ENCODE peak calls at places on chromosomes 16 and 17, in eight cellular contexts. One of them, this sample, is unnamed.

GRCh38 chr17:29149431-29150064 is 30.6 kb downstream of the MYO18A start:
- DNase-seq in neural progenitor cell: no peak
- DNase-seq in KG1: no peak
- DNase-seq in posterior cingulate gyrus: no peak
- DNase-seq in NCI-H774: no peak
- DNase-seq in retinal pigment epithelial cell: no peak
- DNase-seq in A549: no peak
- DNase-seq in prostate gland: peak; percentile 48
- DNase-seq in this sample: no peak

GRCh38 chr16:73002836-73003235 is 45.1 kb downstream of the ZFHX3 start:
- DNase-seq in neural progenitor cell: no peak
- DNase-seq in KG1: no peak
- DNase-seq in posterior cingulate gyrus: no peak
- DNase-seq in NCI-H774: no peak
- DNase-seq in retinal pigment epithelial cell: no peak
- DNase-seq in A549: no peak
- DNase-seq in prostate gland: no peak
- DNase-seq in this sample: no peak

GRCh38 chr17:67525239-67526135 is 148.4 kb downstream of the PITPNC1 start:
- DNase-seq in neural progenitor cell: no peak
- DNase-seq in KG1: no peak
- DNase-seq in posterior cingulate gyrus: no peak
- DNase-seq in NCI-H774: peak; percentile 92
- DNase-seq in retinal pigment epithelial cell: no peak
- DNase-seq in A549: no peak
- DNase-seq in prostate gland: no peak
- DNase-seq in this sample: no peak

GRCh38 chr17:36117505-36118382 is 14.1 kb downstream of the CCL4 start:
- DNase-seq in neural progenitor cell: peak; percentile 21
- DNase-seq in KG1: no peak
- DNase-seq in posterior cingulate gyrus: no peak
- DNase-seq in NCI-H774: no peak
- DNase-seq in retinal pigment epithelial cell: no peak
- DNase-seq in A549: no peak
- DNase-seq in prostate gland: no peak
- DNase-seq in this sample: no peak

GRCh38 chr17:34156741-34157589 is 98.1 kb upstream of the CCL2 start:
- DNase-seq in neural progenitor cell: peak; percentile 75
- DNase-seq in KG1: no peak
- DNase-seq in posterior cingulate gyrus: no peak
- DNase-seq in NCI-H774: no peak
- DNase-seq in retinal pigment epithelial cell: no peak
- DNase-seq in A549: no peak
- DNase-seq in prostate gland: no peak
- DNase-seq in this sample: no peak

GRCh38 chr16:85988723-85989313 is 89.9 kb downstream of the IRF8 start:
- DNase-seq in neural progenitor cell: no peak
- DNase-seq in KG1: no peak
- DNase-seq in posterior cingulate gyrus: no peak
- DNase-seq in NCI-H774: no peak
- DNase-seq in retinal pigment epithelial cell: no peak
- DNase-seq in A549: no peak
- DNase-seq in prostate gland: no peak
- DNase-seq in this sample: no peak

GRCh38 chr16:27427538-27427937 is 25.6 kb downstream of the IL21R start:
- DNase-seq in neural progenitor cell: no peak
- DNase-seq in KG1: no peak
- DNase-seq in posterior cingulate gyrus: no peak
- DNase-seq in NCI-H774: no peak
- DNase-seq in retinal pigment epithelial cell: no peak
- DNase-seq in A549: no peak
- DNase-seq in prostate gland: no peak
- DNase-seq in this sample: no peak

GRCh38 chr16:51651061-51651466 is 500.0 kb upstream of the SALL1 start:
- DNase-seq in neural progenitor cell: peak; percentile 61
- DNase-seq in KG1: no peak
- DNase-seq in posterior cingulate gyrus: peak; percentile 10
- DNase-seq in NCI-H774: no peak
- DNase-seq in retinal pigment epithelial cell: no peak
- DNase-seq in A549: no peak
- DNase-seq in prostate gland: no peak
- DNase-seq in this sample: no peak

GRCh38 chr17:68498479-68499326 is 13.5 kb upstream of the PRKAR1A start:
- DNase-seq in neural progenitor cell: no peak
- DNase-seq in KG1: no peak
- DNase-seq in posterior cingulate gyrus: no peak
- DNase-seq in NCI-H774: no peak
- DNase-seq in retinal pigment epithelial cell: no peak
- DNase-seq in A549: no peak
- DNase-seq in prostate gland: no peak
- DNase-seq in this sample: no peak

GRCh38 chr16:10368984-10369551 is 16.8 kb upstream of the ATF7IP2 start:
- DNase-seq in neural progenitor cell: peak; percentile 48
- DNase-seq in KG1: no peak
- DNase-seq in posterior cingulate gyrus: no peak
- DNase-seq in NCI-H774: no peak
- DNase-seq in retinal pigment epithelial cell: no peak
- DNase-seq in A549: peak; percentile 34
- DNase-seq in prostate gland: no peak
- DNase-seq in this sample: peak; percentile 50